ENCODE peak calls at places on chromosomes 13 and 19, in nine cellular contexts. I is heart left ventricle, Q is heart right ventricle, U is stomach, Z is uterus, L is Caco-2, P is psoas muscle, A is PC-3, C is IMR-90. V is an unnamed sample.
A peak's percentile ranks its signal among the peaks of the same experiment; 100 is the strongest.

GRCh38 chr13:70027551-70027950 is 80.1 kb upstream of the ATXN8OS start:
- DNase-seq in I (no peak), Q (no peak), U (no peak), Z (no peak), L (no peak), P (no peak), A (no peak), C (no peak), V (no peak)

GRCh38 chr13:93226065-93226622 is 463 bp upstream of the GPC6 start:
- DNase-seq in I (no peak), Q (no peak), U (no peak), Z (no peak), L (no peak), P (no peak), A (no peak), C (no peak), V (no peak)

GRCh38 chr13:93388701-93389100 is 162.1 kb downstream of the GPC6 start:
- DNase-seq in I (no peak), Q (no peak), U (no peak), Z (no peak), L (no peak), P (no peak), A (peak; percentile 72), C (peak; percentile 86), V (no peak)

GRCh38 chr13:106591299-106591698 is 23.4 kb upstream of the ARGLU1 start:
- DNase-seq in I (no peak), Q (no peak), U (no peak), Z (no peak), L (no peak), P (no peak), A (no peak), C (no peak), V (no peak)

GRCh38 chr13:33179463-33179862 is 106.1 kb downstream of the STARD13 start:
- DNase-seq in I (no peak), Q (no peak), U (no peak), Z (no peak), L (no peak), P (no peak), A (no peak), C (no peak), V (no peak)

GRCh38 chr19:17289489-17289888 is 7.8 kb downstream of the ANKLE1 start:
- DNase-seq in I (peak; percentile 86), Q (peak; percentile 73), U (peak; percentile 76), Z (peak; percentile 57), L (peak; percentile 86), P (peak; percentile 79), A (peak; percentile 24), C (peak; percentile 90), V (peak; percentile 85)

GRCh38 chr13:41905600-41906254 is 55.2 kb downstream of the VWA8 start:
- DNase-seq in I (no peak), Q (no peak), U (no peak), Z (no peak), L (no peak), P (no peak), A (peak; percentile 54), C (peak; percentile 48), V (no peak)

GRCh38 chr19:51009061-51009891 is 7.9 kb upstream of the KLK8 start:
- DNase-seq in I (no peak), Q (no peak), U (no peak), Z (no peak), L (no peak), P (no peak), A (no peak), C (no peak), V (no peak)

GRCh38 chr13:75687145-75687763 is 51.1 kb downstream of the LMO7 start:
- DNase-seq in I (no peak), Q (no peak), U (no peak), Z (no peak), L (no peak), P (no peak), A (peak; percentile 73), C (peak; percentile 68), V (no peak)

GRCh38 chr19:17249887-17250548 is 4.3 kb upstream of the NR2F6 start:
- DNase-seq in I (no peak), Q (no peak), U (no peak), Z (no peak), L (no peak), P (no peak), A (no peak), C (no peak), V (no peak)

GRCh38 chr13:21405309-21405708 is 53.8 kb downstream of the ZDHHC20 start:
- DNase-seq in I (no peak), Q (no peak), U (no peak), Z (no peak), L (no peak), P (no peak), A (no peak), C (no peak), V (no peak)

GRCh38 chr19:24046550-24046949 is 40.4 kb upstream of the ZNF254 start:
- DNase-seq in I (no peak), Q (no peak), U (no peak), Z (no peak), L (no peak), P (no peak), A (no peak), C (no peak), V (no peak)

GRCh38 chr19:30224689-30225606 is 147.2 kb upstream of the ZNF536 start:
- DNase-seq in I (no peak), Q (no peak), U (no peak), Z (no peak), L (no peak), P (no peak), A (no peak), C (no peak), V (no peak)

GRCh38 chr13:106230450-106230849 is 305.0 kb downstream of the EFNB2 start:
- DNase-seq in I (no peak), Q (no peak), U (no peak), Z (no peak), L (no peak), P (no peak), A (peak; percentile 84), C (peak; percentile 83), V (no peak)

GRCh38 chr19:6417713-6418561 is 6.7 kb downstream of the KHSRP start:
- DNase-seq in I (no peak), Q (no peak), U (no peak), Z (peak; percentile 63), L (no peak), P (peak; percentile 70), A (peak; percentile 29), C (peak; percentile 5), V (no peak)

GRCh38 chr13:72851678-72852014 is 69.7 kb downstream of the PIBF1 start:
- DNase-seq in I (no peak), Q (no peak), U (no peak), Z (no peak), L (no peak), P (no peak), A (no peak), C (no peak), V (no peak)

GRCh38 chr19:47430041-47430802 is 10.9 kb upstream of the MEIS3 start:
- DNase-seq in I (no peak), Q (no peak), U (peak; percentile 53), Z (no peak), L (no peak), P (no peak), A (no peak), C (peak; percentile 27), V (no peak)

GRCh38 chr19:48997972-48998371 is 4.3 kb downstream of the RUVBL2 start:
- DNase-seq in I (no peak), Q (no peak), U (peak; percentile 56), Z (no peak), L (peak; percentile 79), P (no peak), A (peak; percentile 63), C (peak; percentile 45), V (no peak)

DNA sequence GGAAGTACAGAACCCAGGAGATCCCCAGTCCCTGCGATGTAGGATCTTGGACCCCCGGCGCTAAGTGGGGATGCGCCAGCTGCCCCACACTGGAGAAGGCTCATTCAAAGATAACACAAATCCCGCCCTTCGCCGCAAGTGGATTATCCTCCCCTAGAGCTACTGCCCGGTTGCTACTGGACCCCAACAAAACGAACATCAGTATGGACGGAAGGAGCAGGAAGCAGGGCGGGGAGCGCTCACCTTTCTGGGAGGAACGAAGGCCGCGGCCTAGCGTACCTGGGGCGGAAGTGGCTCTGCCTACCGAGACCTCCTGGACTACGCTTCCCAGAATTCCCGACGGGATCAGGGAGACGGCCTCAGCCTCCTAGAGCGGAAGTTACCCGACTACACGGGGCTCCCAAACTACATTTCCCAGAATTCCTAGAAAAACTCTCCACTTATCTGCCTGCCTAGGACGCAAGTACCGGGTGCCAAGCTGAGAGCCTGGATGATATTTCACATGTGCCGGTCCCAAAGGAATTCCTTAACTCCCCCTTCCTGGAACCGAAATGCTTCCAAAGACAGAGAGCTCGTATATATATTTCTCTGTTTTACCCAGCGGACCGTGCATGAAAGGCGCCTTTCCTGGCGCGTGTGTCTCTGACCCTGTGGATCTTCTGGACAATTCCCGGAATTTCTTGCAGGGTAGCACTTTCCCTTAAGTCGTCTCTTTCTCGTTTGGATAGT is at the start of gene ZNF112:
- DNase-seq in I (peak; percentile 91), Q (peak; percentile 93), U (peak; percentile 90), Z (peak; percentile 89), L (peak; percentile 96), P (peak; percentile 91), A (peak; percentile 92), C (peak; percentile 91), V (peak; percentile 92)
- H3K4me3 ChIP-seq in I (peak within 1 kb of the TSS; percentile 75), Q (peak within 1 kb of the TSS; percentile 66), U (peak within 1 kb of the TSS; percentile 61), Z (peak within 1 kb of the TSS; percentile 49), L (peak within 1 kb of the TSS; percentile 47), P (peak within 1 kb of the TSS; percentile 79), A (peak within 1 kb of the TSS; percentile 72), C (peak within 1 kb of the TSS; percentile 81), V (peak within 1 kb of the TSS; percentile 52)

GRCh38 chr19:14117668-14118164 is at the start of gene PRKACA:
- DNase-seq in I (peak; percentile 100), Q (peak; percentile 98), U (peak; percentile 99), Z (peak; percentile 97), L (peak; percentile 98), P (peak; percentile 100), A (peak; percentile 99), C (peak; percentile 98), V (peak; percentile 100)
- H3K4me1 ChIP-seq in I (peaks cover 61% of the 10 kb centered on the region), Q (peaks cover 54% of the 10 kb centered on the region), U (peaks cover 61% of the 10 kb centered on the region), Z (peaks cover 11% of the 10 kb centered on the region), L (peaks cover 13% of the 10 kb centered on the region), P (peaks cover 59% of the 10 kb centered on the region), A (peaks cover 17% of the 10 kb centered on the region), C (peaks cover 23% of the 10 kb centered on the region), V (peaks cover 33% of the 10 kb centered on the region)

GRCh38 chr19:16185925-16186234 is 670 bp downstream of the FAM32A start:
- DNase-seq in I (no peak), Q (no peak), U (no peak), Z (no peak), L (peak; percentile 57), P (no peak), A (peak; percentile 28), C (no peak), V (no peak)
- TF ChIP-seq CTCF in I (no peak), Q (peak; percentile 47), U (no peak), Z (peak; percentile 19), L (no peak), P (peak; percentile 23), A (peak; percentile 58), C (peak; percentile 52), V (no peak)

GRCh38 chr19:44614313-44614712 is 950 bp downstream of the IGSF23 start:
- DNase-seq in I (no peak), Q (no peak), U (no peak), Z (no peak), L (no peak), P (no peak), A (no peak), C (no peak), V (no peak)
- H3K4me3 ChIP-seq in I (no peak overlapping the region), Q (no peak overlapping the region), U (no peak overlapping the region), Z (no peak overlapping the region), L (no peak overlapping the region), P (no peak overlapping the region), A (no peak overlapping the region), C (no peak overlapping the region), V (no peak overlapping the region)

GRCh38 chr13:109158383-109158782 is 529.0 kb downstream of the MYO16 start:
- DNase-seq in I (no peak), Q (no peak), U (no peak), Z (no peak), L (no peak), P (no peak), A (peak; percentile 69), C (no peak), V (no peak)
- H3K4me1 ChIP-seq in I (no peaks in the 10 kb centered on the region), Q (peaks cover 4% of the 10 kb centered on the region), U (no peaks in the 10 kb centered on the region), Z (no peaks in the 10 kb centered on the region), L (peaks cover 27% of the 10 kb centered on the region), P (peaks cover 10% of the 10 kb centered on the region), A (peaks cover 88% of the 10 kb centered on the region), C (peaks cover 23% of the 10 kb centered on the region), V (peaks cover 3% of the 10 kb centered on the region)

V was measured in left lung.